ENCODE peak calls at places on chromosomes 1 and 21, in four cellular contexts. One of them, this sample, is unnamed. For H3K27me3, the result is how much of the 10 kb centered on the place peaks cover.

GRCh38 chr21:25999935-26000582 is 170.5 kb downstream of the APP start:
- DNase-seq in transverse colon: peak
- DNase-seq in heart left ventricle: no peak
- DNase-seq in tibial artery: no peak
- DNase-seq in this sample: no peak

GRCh38 chr1:219650880-219651279 is 38.0 kb upstream of the ZC3H11B start:
- DNase-seq in heart left ventricle: no peak
- DNase-seq in tibial artery: no peak
- DNase-seq in transverse colon: no peak
- DNase-seq in this sample: no peak

GRCh38 chr1:30965914-30966313 is 57.4 kb upstream of the SDC3 start:
- DNase-seq in heart left ventricle: no peak
- DNase-seq in transverse colon: no peak
- DNase-seq in tibial artery: no peak
- DNase-seq in this sample: no peak

GRCh38 chr1:21217812-21218596 is 41.3 kb upstream of the EIF4G3 start:
- DNase-seq in tibial artery: no peak
- DNase-seq in heart left ventricle: no peak
- DNase-seq in transverse colon: peak
- DNase-seq in this sample: peak

GRCh38 chr1:154999651-155000474 is 2.7 kb upstream of the ZBTB7B start:
- DNase-seq in heart left ventricle: no peak
- DNase-seq in transverse colon: peak
- DNase-seq in tibial artery: peak
- DNase-seq in this sample: peak

GRCh38 chr1:234369784-234370183 is 3.5 kb upstream of the COA6 start:
- DNase-seq in tibial artery: no peak
- DNase-seq in transverse colon: no peak
- DNase-seq in heart left ventricle: no peak
- DNase-seq in this sample: no peak

GRCh38 chr21:45030637-45031218 is 43.7 kb upstream of the ADARB1 start:
- DNase-seq in heart left ventricle: peak
- DNase-seq in tibial artery: peak
- DNase-seq in transverse colon: no peak
- DNase-seq in this sample: no peak

GRCh38 chr1:196393742-196394141 is 214.5 kb downstream of the KCNT2 start:
- DNase-seq in tibial artery: peak
- DNase-seq in heart left ventricle: peak
- DNase-seq in transverse colon: no peak
- DNase-seq in this sample: no peak

GRCh38 chr1:87151500-87152421 is 176.9 kb upstream of the LMO4 start:
- DNase-seq in tibial artery: peak
- DNase-seq in transverse colon: peak
- DNase-seq in heart left ventricle: peak
- DNase-seq in this sample: peak

GRCh38 chr1:212942679-212943392 is 7.5 kb upstream of the VASH2 start:
- DNase-seq in heart left ventricle: no peak
- DNase-seq in tibial artery: no peak
- DNase-seq in transverse colon: no peak
- DNase-seq in this sample: no peak
- H3K4me3 ChIP-seq in heart left ventricle: no peak
- H3K4me3 ChIP-seq in tibial artery: no peak
- H3K4me3 ChIP-seq in transverse colon: no peak
- H3K4me3 ChIP-seq in this sample: no peak

DNA sequence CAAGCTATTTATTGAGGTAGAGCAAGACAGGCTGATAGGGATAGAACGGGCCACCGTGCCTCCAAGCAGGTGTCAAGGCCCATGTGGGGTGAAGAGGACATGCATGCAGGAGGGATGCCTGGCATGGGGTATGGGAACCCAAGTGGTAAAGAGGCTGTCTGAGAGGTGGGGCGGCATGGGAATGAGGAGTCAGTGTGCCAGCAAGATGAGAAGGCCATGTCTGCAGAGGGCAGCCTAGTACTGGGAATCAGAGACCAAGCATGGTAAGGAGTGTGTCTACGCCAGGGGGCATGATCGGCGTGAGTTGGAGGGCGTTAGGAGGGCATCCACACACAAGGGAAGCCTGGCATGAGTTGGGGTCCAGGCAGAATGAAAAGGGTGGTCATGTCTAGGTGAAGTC is 303.7 kb upstream of the PLD5 start:
- DNase-seq in tibial artery: no peak
- DNase-seq in heart left ventricle: no peak
- DNase-seq in transverse colon: no peak
- DNase-seq in this sample: no peak
- TF ChIP-seq CTCF in tibial artery: no peak
- TF ChIP-seq CTCF in heart left ventricle: no peak
- TF ChIP-seq CTCF in transverse colon: no peak
- TF ChIP-seq CTCF in this sample: peak

GRCh38 chr1:236733654-236734053 is 47.4 kb downstream of the ACTN2 start:
- DNase-seq in heart left ventricle: no peak
- DNase-seq in transverse colon: no peak
- DNase-seq in tibial artery: no peak
- DNase-seq in this sample: no peak
- H3K27me3 ChIP-seq in heart left ventricle: under half
- H3K27me3 ChIP-seq in transverse colon: under half
- H3K27me3 ChIP-seq in tibial artery: under half
- H3K27me3 ChIP-seq in this sample: under half

GRCh38 chr1:40475268-40475667 is 1.8 kb upstream of the ZFP69 start:
- DNase-seq in transverse colon: no peak
- DNase-seq in heart left ventricle: no peak
- DNase-seq in tibial artery: no peak
- DNase-seq in this sample: no peak

GRCh38 chr1:40478276-40478675 is 1.2 kb downstream of the ZFP69 start:
- DNase-seq in tibial artery: no peak
- DNase-seq in heart left ventricle: no peak
- DNase-seq in transverse colon: no peak
- DNase-seq in this sample: no peak

GRCh38 chr1:40477680-40478057 is 579 bp downstream of the ZFP69 start:
- DNase-seq in transverse colon: peak
- DNase-seq in heart left ventricle: no peak
- DNase-seq in tibial artery: no peak
- DNase-seq in this sample: no peak

GRCh38 chr1:40479156-40479555 is 2.1 kb downstream of the ZFP69 start:
- DNase-seq in transverse colon: no peak
- DNase-seq in heart left ventricle: no peak
- DNase-seq in tibial artery: no peak
- DNase-seq in this sample: no peak

GRCh38 chr1:40476924-40477679 is at the start of gene ZFP69:
- DNase-seq in transverse colon: peak
- DNase-seq in heart left ventricle: peak
- DNase-seq in tibial artery: peak
- DNase-seq in this sample: peak
- H3K4me3 ChIP-seq in transverse colon: peak
- H3K4me3 ChIP-seq in heart left ventricle: peak
- H3K4me3 ChIP-seq in tibial artery: peak
- H3K4me3 ChIP-seq in this sample: peak

DNA sequence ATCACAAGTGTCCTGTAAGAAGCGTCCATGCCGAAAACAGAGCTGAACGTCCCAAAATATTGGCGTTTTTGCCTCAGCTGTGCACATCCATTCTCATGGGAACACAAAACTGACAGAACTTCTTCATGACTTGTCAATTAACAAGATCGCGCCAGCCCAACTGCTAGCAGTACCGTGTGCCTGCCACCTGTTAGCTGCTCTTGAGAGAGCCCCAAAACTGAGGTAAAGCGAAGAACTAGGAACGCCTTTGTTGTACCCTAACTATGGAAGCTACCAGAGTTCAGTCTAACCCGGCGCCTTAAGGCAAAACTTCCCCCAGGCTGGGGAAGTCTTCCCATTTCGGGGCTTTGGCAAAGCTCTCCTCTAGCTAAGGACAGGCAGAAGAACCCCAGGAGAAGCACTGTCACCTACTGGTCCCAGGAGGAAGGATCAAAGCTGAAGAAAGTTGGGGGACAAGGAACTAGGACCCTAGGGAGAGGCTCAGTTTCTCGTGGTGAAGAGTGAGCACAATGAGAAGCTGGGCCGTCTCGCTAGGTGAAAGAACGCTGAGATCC is 719 bp downstream of the EYA3 start:
- DNase-seq in heart left ventricle: no peak
- DNase-seq in transverse colon: no peak
- DNase-seq in tibial artery: no peak
- DNase-seq in this sample: peak
- TF ChIP-seq CTCF in heart left ventricle: no peak
- TF ChIP-seq CTCF in transverse colon: no peak
- TF ChIP-seq CTCF in tibial artery: no peak
- TF ChIP-seq CTCF in this sample: peak

This sample was measured in GM06990.